ENCODE peak calls at places on chromosomes 4 and X, in four cellular contexts. M, B, W and N are unnamed samples.
A peak's percentile ranks its signal among the peaks of the same experiment; 100 is the strongest.

GRCh38 chrX:132292753-132293152 is 73.5 kb upstream of the RAP2C start:
- DNase-seq in B (no peak), M (peak; percentile 64), W (no peak), N (peak; percentile 33)

GRCh38 chr4:185708348-185708747 is 103.6 kb downstream of the SORBS2 start:
- DNase-seq in B (no peak), M (no peak), W (no peak), N (no peak)

GRCh38 chr4:48944659-48945290 is 38.2 kb upstream of the OCIAD2 start:
- DNase-seq in B (no peak), W (peak; percentile 27), M (no peak), N (no peak)

GRCh38 chr4:78213218-78213617 is 156.1 kb downstream of the FRAS1 start:
- DNase-seq in M (no peak), B (no peak), W (no peak), N (no peak)

GRCh38 chr4:145698507-145698906 is 18.6 kb downstream of the C4orf51 start:
- DNase-seq in M (no peak), W (no peak), B (no peak), N (no peak)

GRCh38 chr4:20194079-20195013 is 57.4 kb upstream of the SLIT2 start:
- DNase-seq in M (no peak), W (no peak), B (no peak), N (no peak)

GRCh38 chrX:111445485-111445884 is 33.5 kb upstream of the DCX start:
- DNase-seq in B (no peak), M (peak; percentile 36), W (no peak), N (peak; percentile 49)

GRCh38 chr4:84955168-84955567 is 11.3 kb downstream of the WDFY3 start:
- DNase-seq in M (no peak), W (no peak), B (no peak), N (no peak)

GRCh38 chr4:153419029-153419428 is 47.1 kb upstream of the TMEM131L start:
- DNase-seq in W (no peak), B (no peak), M (no peak), N (no peak)

GRCh38 chr4:101259876-101260275 is 87.5 kb downstream of the PPP3CA start:
- DNase-seq in W (no peak), B (no peak), M (no peak), N (no peak)

GRCh38 chr4:183249854-183250253 is 70.2 kb downstream of the CLDN22 start:
- DNase-seq in M (peak; percentile 33), W (no peak), B (peak; percentile 3), N (peak; percentile 36)

GRCh38 chr4:16505726-16506125 is 279.5 kb upstream of the TAPT1 start:
- DNase-seq in W (no peak), M (no peak), B (no peak), N (no peak)

GRCh38 chrX:70509078-70509477 is 64.4 kb downstream of the DLG3 start:
- DNase-seq in B (no peak), W (no peak), M (no peak), N (no peak)

GRCh38 chr4:161314371-161314770 is 849.4 kb downstream of the FSTL5 start:
- DNase-seq in M (no peak), B (no peak), W (no peak), N (no peak)

GRCh38 chrX:30489323-30489722 is 88.2 kb downstream of the TASL start:
- DNase-seq in W (no peak), B (no peak), M (peak; percentile 14), N (peak; percentile 22)

GRCh38 chrX:118545510-118545909 is 49.9 kb downstream of the DOCK11 start:
- DNase-seq in B (no peak), W (no peak), M (no peak), N (no peak)

GRCh38 chr4:61638600-61638999 is 438.5 kb downstream of the ADGRL3 start:
- DNase-seq in B (no peak), W (no peak), M (no peak), N (no peak)

GRCh38 chr4:98318521-98318920 is 57.3 kb downstream of the RAP1GDS1 start:
- DNase-seq in B (no peak), M (no peak), W (no peak), N (no peak)

GRCh38 chrX:153381684-153382532 is 19.2 kb downstream of the PNMA6E start:
- DNase-seq in M (peak; percentile 18), W (no peak), B (no peak), N (peak; percentile 11)

GRCh38 chr4:87310691-87311335 is 11.9 kb downstream of the HSD17B13 start:
- DNase-seq in W (no peak), B (no peak), M (no peak), N (no peak)

GRCh38 chr4:150394046-150394445 is 187.9 kb upstream of the MAB21L2 start:
- DNase-seq in W (no peak), M (no peak), B (no peak), N (no peak)

GRCh38 chrX:21658152-21658737 is at the start of gene KLHL34:
- DNase-seq in W (no peak), M (no peak), B (no peak), N (no peak)

GRCh38 chrX:3403748-3404147 is 57.3 kb upstream of the MXRA5 start:
- DNase-seq in W (no peak), M (no peak), B (no peak), N (no peak)

GRCh38 chr4:185772391-185773093 is 39.5 kb downstream of the SORBS2 start:
- DNase-seq in W (no peak), M (peak; percentile 11), B (no peak), N (no peak)

GRCh38 chr4:180898305-180898704 is 1344.9 kb upstream of the TENM3 start:
- DNase-seq in B (no peak), W (no peak), M (no peak), N (no peak)

GRCh38 chr4:4401049-4401448 is 14.1 kb downstream of the NSG1 start:
- DNase-seq in B (no peak), M (no peak), W (no peak), N (no peak)

GRCh38 chr4:149409186-149410056 is 406.2 kb downstream of the IQCM start:
- DNase-seq in M (peak; percentile 72), B (no peak), W (no peak), N (peak; percentile 54)

GRCh38 chr4:104494822-104495559 is at the start of gene CXXC4:
- DNase-seq in W (no peak), B (no peak), M (peak; percentile 78), N (peak; percentile 24)